ENCODE peak calls at places on chromosome 5, in four cellular contexts. S is mammary epithelial cell, K is HS-27A, C is NCI-H1092 treated with DMSO at 0.1 percent for 48 hours. E is an unnamed sample.

GRCh38 chr5:88660947-88661869 is 221.8 kb downstream of the MEF2C start:
- DNase-seq in S (peak), K (peak), C (no peak), E (peak)

GRCh38 chr5:132437604-132438275 is 52.8 kb downstream of the IRF1 start:
- DNase-seq in S (no peak), K (no peak), C (no peak), E (peak)

GRCh38 chr5:88172847-88173758 is 95.5 kb downstream of the TMEM161B start:
- DNase-seq in S (no peak), K (no peak), C (no peak), E (no peak)

GRCh38 chr5:1268666-1269065 is 26.2 kb downstream of the TERT start:
- DNase-seq in S (peak), K (no peak), C (no peak), E (no peak)

GRCh38 chr5:125088522-125089105 is 342.2 kb upstream of the ZNF608 start:
- DNase-seq in S (no peak), K (no peak), C (no peak), E (no peak)

GRCh38 chr5:170131235-170131634 is 25.5 kb downstream of the FOXI1 start:
- DNase-seq in S (no peak), K (no peak), C (no peak), E (no peak)

GRCh38 chr5:102296229-102296817 is at the start of gene SLCO4C1:
- DNase-seq in S (peak), K (no peak), C (peak), E (peak)

GRCh38 chr5:6576861-6577501 is 55.9 kb downstream of the NSUN2 start:
- DNase-seq in S (peak), K (peak), C (peak), E (peak)

GRCh38 chr5:149526855-149527590 is 24.2 kb downstream of the CSNK1A1 start:
- DNase-seq in S (no peak), K (no peak), C (no peak), E (no peak)

GRCh38 chr5:151095341-151096000 is 14.6 kb upstream of the TNIP1 start:
- DNase-seq in S (no peak), K (no peak), C (no peak), E (peak)

GRCh38 chr5:4716786-4717185 is 423.3 kb upstream of the ADAMTS16 start:
- DNase-seq in S (no peak), K (no peak), C (no peak), E (no peak)

GRCh38 chr5:98902733-98903132 is 26.1 kb downstream of the CHD1 start:
- DNase-seq in S (peak), K (no peak), C (no peak), E (peak)

GRCh38 chr5:176388003-176388340 is 426 bp downstream of the NOP16 start:
- DNase-seq in S (peak), K (no peak), C (no peak), E (peak)

GRCh38 chr5:601771-602465 is 10.2 kb upstream of the CEP72 start:
- DNase-seq in S (no peak), K (no peak), C (no peak), E (no peak)

GRCh38 chr5:178651046-178651810 is 24.4 kb upstream of the CLK4 start:
- DNase-seq in S (peak), K (no peak), C (no peak), E (no peak)

GRCh38 chr5:101860563-101860962 is 435.5 kb downstream of the SLCO4C1 start:
- DNase-seq in S (no peak), K (no peak), C (no peak), E (no peak)

GRCh38 chr5:72510610-72511121 is 3.5 kb upstream of the ZNF366 start:
- DNase-seq in S (no peak), K (no peak), C (no peak), E (peak)

GRCh38 chr5:124797665-124798087 is 51.2 kb upstream of the ZNF608 start:
- DNase-seq in S (no peak), K (no peak), C (no peak), E (no peak)

GRCh38 chr5:18052569-18052968 is 418.3 kb downstream of the TAF11L14 start:
- DNase-seq in S (no peak), K (no peak), C (no peak), E (no peak)

GRCh38 chr5:89946514-89946913 is 463.0 kb downstream of the CETN3 start:
- DNase-seq in S (no peak), K (no peak), C (no peak), E (no peak)

GRCh38 chr5:103646698-103647614 is 84.4 kb upstream of the NUDT12 start:
- DNase-seq in S (no peak), K (no peak), C (no peak), E (no peak)

GRCh38 chr5:176736271-176736965 is 73.9 kb upstream of the UNC5A start:
- DNase-seq in S (no peak), K (no peak), C (no peak), E (no peak)

GRCh38 chr5:151896041-151896691 is 28.5 kb downstream of the GLRA1 start:
- DNase-seq in S (peak), K (peak), C (no peak), E (peak)

GRCh38 chr5:64206653-64207052 is 41.0 kb downstream of the RNF180 start:
- DNase-seq in S (peak), K (no peak), C (no peak), E (no peak)

GRCh38 chr5:171622010-171622409 is 163.6 kb upstream of the SMIM23 start:
- DNase-seq in S (no peak), K (no peak), C (no peak), E (no peak)

GRCh38 chr5:150143725-150144058 is 12.0 kb downstream of the PDGFRB start:
- DNase-seq in S (no peak), K (no peak), C (no peak), E (no peak)

GRCh38 chr5:139561655-139562451 is 714 bp downstream of the UBE2D2 start:
- DNase-seq in S (peak), K (no peak), C (no peak), E (peak)

GRCh38 chr5:86679529-86679928 is 61.8 kb downstream of the COX7C start:
- DNase-seq in S (peak), K (no peak), C (peak), E (peak)

GRCh38 chr5:3352711-3353110 is 242.9 kb upstream of the IRX1 start:
- DNase-seq in S (no peak), K (no peak), C (no peak), E (no peak)

GRCh38 chr5:131953969-131954368 is 8.5 kb upstream of the MEIKIN start:
- DNase-seq in S (no peak), K (no peak), C (no peak), E (no peak)